ENCODE peak calls at places on chromosomes 7 and 10, in eight cellular contexts. Y, W, S, Z, A, H, B and J are unnamed samples.

GRCh38 chr10:103069453-103070331 is 123.4 kb downstream of the NT5C2 start:
- DNase-seq in Y (peak; percentile 73), W (peak; percentile 76), S (peak; percentile 70), Z (no peak), A (no peak), H (peak; percentile 77), B (peak; percentile 82), J (no peak)

GRCh38 chr10:127456122-127456521 is 93.0 kb upstream of the NPS start:
- DNase-seq in Y (no peak), W (no peak), S (no peak), Z (no peak), A (no peak), H (no peak), B (no peak), J (no peak)

GRCh38 chr10:91418417-91418816 is 8.3 kb downstream of the HECTD2 start:
- DNase-seq in Y (no peak), W (no peak), S (no peak), Z (no peak), A (no peak), H (no peak), B (no peak), J (no peak)

GRCh38 chr10:22765660-22766547 is 51.5 kb upstream of the PIP4K2A start:
- DNase-seq in Y (no peak), W (no peak), S (no peak), Z (no peak), A (no peak), H (no peak), B (no peak), J (no peak)

GRCh38 chr10:66678521-66678920 is 247.3 kb upstream of the LRRTM3 start:
- DNase-seq in Y (no peak), W (no peak), S (no peak), Z (no peak), A (no peak), H (no peak), B (no peak), J (no peak)

GRCh38 chr10:105797234-105797890 is 1156.3 kb downstream of the SORCS3 start:
- DNase-seq in Y (peak; percentile 25), W (no peak), S (no peak), Z (no peak), A (no peak), H (no peak), B (no peak), J (no peak)

GRCh38 chr7:94449151-94449725 is 54.5 kb downstream of the COL1A2 start:
- DNase-seq in Y (peak; percentile 57), W (no peak), S (no peak), Z (no peak), A (no peak), H (no peak), B (no peak), J (no peak)

GRCh38 chr10:49622426-49623425 is 8.9 kb downstream of the CHAT start:
- DNase-seq in Y (no peak), W (peak; percentile 23), S (no peak), Z (peak; percentile 35), A (peak; percentile 37), H (no peak), B (peak; percentile 30), J (no peak)

GRCh38 chr7:66699998-66700397 is 40.5 kb upstream of the RABGEF1 start:
- DNase-seq in Y (no peak), W (peak; percentile 86), S (no peak), Z (no peak), A (no peak), H (no peak), B (peak; percentile 81), J (peak; percentile 84)

GRCh38 chr10:113273151-113273876 is 279.5 kb upstream of the HABP2 start:
- DNase-seq in Y (no peak), W (peak; percentile 74), S (peak; percentile 50), Z (no peak), A (no peak), H (no peak), B (peak; percentile 73), J (no peak)

GRCh38 chr10:122323941-122324675 is 50.4 kb upstream of the PLEKHA1 start:
- DNase-seq in Y (peak; percentile 54), W (no peak), S (no peak), Z (no peak), A (no peak), H (no peak), B (no peak), J (no peak)

GRCh38 chr7:106166651-106167342 is 54.7 kb upstream of the SYPL1 start:
- DNase-seq in Y (peak; percentile 76), W (no peak), S (no peak), Z (no peak), A (no peak), H (peak; percentile 25), B (peak; percentile 74), J (no peak)

GRCh38 chr10:30028006-30028441 is 31.4 kb downstream of the JCAD start:
- DNase-seq in Y (no peak), W (no peak), S (no peak), Z (no peak), A (peak; percentile 86), H (peak; percentile 13), B (no peak), J (no peak)

GRCh38 chr10:30026080-30026479 is 33.3 kb downstream of the JCAD start:
- DNase-seq in Y (no peak), W (no peak), S (no peak), Z (no peak), A (no peak), H (no peak), B (no peak), J (no peak)

GRCh38 chr10:30027057-30028005 is 32.1 kb downstream of the JCAD start:
- DNase-seq in Y (peak; percentile 32), W (no peak), S (no peak), Z (no peak), A (peak; percentile 89), H (peak; percentile 85), B (no peak), J (no peak)

GRCh38 chr10:30028452-30029045 is 30.8 kb downstream of the JCAD start:
- DNase-seq in Y (no peak), W (no peak), S (no peak), Z (no peak), A (no peak), H (no peak), B (no peak), J (no peak)

DNA sequence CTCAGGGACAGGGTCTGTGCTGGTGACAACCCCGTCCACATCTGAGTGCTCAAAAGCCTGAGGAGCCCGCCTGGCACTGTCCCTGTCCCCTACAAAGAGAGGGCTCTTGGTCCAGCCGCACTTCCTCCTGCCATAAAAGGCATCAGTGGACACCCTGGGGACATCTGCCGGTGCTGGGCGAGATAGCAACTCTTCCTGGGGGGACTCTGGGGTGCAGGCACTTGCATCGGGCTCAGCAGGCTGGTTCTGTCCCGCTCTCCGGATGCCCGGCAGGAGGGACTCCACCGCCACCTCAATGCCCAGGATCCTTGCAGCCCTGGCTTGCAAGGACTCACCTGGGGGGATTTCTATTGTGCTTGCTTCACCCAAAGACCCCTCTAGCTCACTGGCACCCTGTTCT is 32.8 kb downstream of the JCAD start:
- DNase-seq in Y (no peak), W (no peak), S (no peak), Z (no peak), A (no peak), H (no peak), B (no peak), J (no peak)
- H3K27ac ChIP-seq in Y (no peak overlapping the region), W (no peak overlapping the region), S (peak overlapping the region; percentile 47), Z (no peak overlapping the region), A (peak overlapping the region; percentile 85), H (no peak overlapping the region), B (peak overlapping the region; percentile 87), J (no peak overlapping the region)

GRCh38 chr10:74910604-74911355 is 84.4 kb downstream of the KAT6B start:
- DNase-seq in Y (no peak), W (no peak), S (no peak), Z (no peak), A (no peak), H (no peak), B (no peak), J (no peak)

GRCh38 chr10:74912182-74912581 is 85.8 kb downstream of the KAT6B start:
- DNase-seq in Y (no peak), W (no peak), S (no peak), Z (no peak), A (no peak), H (no peak), B (no peak), J (no peak)

GRCh38 chr10:74909665-74910064 is 83.3 kb downstream of the KAT6B start:
- DNase-seq in Y (no peak), W (no peak), S (no peak), Z (no peak), A (no peak), H (no peak), B (no peak), J (no peak)

GRCh38 chr10:74913321-74913980 is 87.1 kb downstream of the KAT6B start:
- DNase-seq in Y (no peak), W (no peak), S (no peak), Z (no peak), A (no peak), H (no peak), B (no peak), J (no peak)

DNA sequence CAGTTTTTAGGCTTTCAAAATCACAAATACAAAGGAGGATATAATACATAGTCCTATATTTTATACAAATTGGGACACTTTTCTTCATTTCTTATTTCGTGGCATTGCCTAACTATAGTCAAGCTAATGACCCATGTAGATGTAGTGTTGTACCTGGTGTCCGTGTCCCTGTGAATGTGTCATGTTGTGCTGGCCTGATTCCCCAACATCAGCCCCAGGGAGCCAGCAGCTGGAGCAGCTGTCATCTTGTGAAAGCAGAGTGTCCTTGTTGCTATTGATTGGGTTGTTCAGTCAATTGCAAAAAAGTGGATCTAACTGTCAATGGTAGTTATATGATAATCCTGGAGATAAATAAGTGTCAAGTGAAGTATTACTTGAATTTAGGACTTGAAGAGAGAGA is 86.3 kb downstream of the KAT6B start:
- DNase-seq in Y (no peak), W (no peak), S (no peak), Z (no peak), A (no peak), H (no peak), B (no peak), J (no peak)
- H3K4me3 ChIP-seq in Y (no peak overlapping the region), W (no peak overlapping the region), S (no peak overlapping the region), Z (no peak overlapping the region), A (no peak overlapping the region), H (no peak overlapping the region), B (no peak overlapping the region), J (no peak overlapping the region)

GRCh38 chr10:15856328-15857000 is 3.8 kb downstream of the MINDY3 start:
- DNase-seq in Y (no peak), W (no peak), S (no peak), Z (no peak), A (no peak), H (no peak), B (no peak), J (no peak)
- TF ChIP-seq CTCF in Y (no peak), W (no peak), S (no peak), Z (no peak), A (no peak), H (no peak), B (no peak), J (no peak)

DNA sequence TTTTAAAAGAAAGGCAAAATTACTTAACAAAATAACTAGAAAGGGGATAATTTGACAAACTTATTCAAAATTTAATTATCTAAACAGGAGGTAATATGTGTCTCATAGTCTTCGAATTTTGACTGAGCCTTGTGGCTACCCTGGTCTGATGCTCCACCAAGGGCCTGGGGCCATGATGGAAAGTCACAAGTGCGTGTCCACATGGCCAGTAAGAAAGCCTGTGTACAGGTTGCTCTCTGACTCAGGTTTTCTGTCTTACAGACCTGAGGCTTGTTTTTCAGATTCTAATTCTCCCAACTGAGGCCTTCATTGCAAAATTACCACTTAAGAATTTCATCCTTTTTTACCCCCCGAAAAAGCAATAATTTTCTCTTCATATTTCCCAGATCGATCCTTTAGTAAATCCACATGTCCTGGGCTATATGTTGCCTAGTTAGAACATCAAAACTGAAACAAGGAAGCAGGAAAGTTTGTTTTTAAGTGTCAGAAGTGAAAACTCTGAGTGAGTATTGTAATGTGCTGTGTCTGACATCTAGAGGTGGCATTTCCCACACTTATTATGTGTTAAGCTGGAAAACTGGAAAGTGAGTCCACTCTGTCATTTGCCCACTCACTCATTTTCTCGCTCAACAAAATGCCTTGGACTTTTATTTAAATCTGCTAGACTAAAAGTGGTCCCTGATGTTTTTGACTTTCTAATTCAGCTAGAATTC is 10.0 kb downstream of the CYP3A43 start:
- DNase-seq in Y (peak; percentile 26), W (no peak), S (no peak), Z (no peak), A (no peak), H (no peak), B (no peak), J (no peak)
- H3K27ac ChIP-seq in Y (peak overlapping the region; percentile 23), W (no peak overlapping the region), S (no peak overlapping the region), Z (no peak overlapping the region), A (no peak overlapping the region), H (no peak overlapping the region), B (no peak overlapping the region), J (no peak overlapping the region)